ENCODE peak calls at places on chromosomes 3 and 15, in eight cellular contexts. A, F, G, Y, O, E, N and R are unnamed samples.

GRCh38 chr3:50479523-50479922 is 23.9 kb downstream of the CACNA2D2 start:
- DNase-seq in F (no peak), O (no peak), Y (no peak), G (no peak), N (no peak), A (no peak), E (no peak), R (no peak)

GRCh38 chr3:113712129-113712528 is 15.7 kb upstream of the USF3 start:
- DNase-seq in A (no peak), F (no peak), G (no peak), E (no peak), O (peak; percentile 10), Y (no peak), N (peak; percentile 49), R (no peak)

GRCh38 chr15:56243117-56243773 is 434 bp downstream of the RFX7 start:
- DNase-seq in G (peak; percentile 77), F (peak; percentile 44), N (peak; percentile 26), O (peak; percentile 18), A (no peak), E (peak; percentile 73), Y (peak; percentile 46), R (peak; percentile 67)

GRCh38 chr3:8560608-8561007 is 59.0 kb downstream of the LMCD1 start:
- DNase-seq in G (no peak), N (peak; percentile 94), Y (peak; percentile 36), O (peak; percentile 99), F (no peak), A (no peak), E (no peak), R (no peak)

GRCh38 chr3:134029734-134030381 is at the start of gene SLCO2A1:
- DNase-seq in N (peak; percentile 11), A (no peak), G (no peak), E (no peak), O (peak; percentile 29), Y (peak; percentile 45), F (peak; percentile 52), R (peak; percentile 63)

GRCh38 chr3:31695280-31696008 is 162.7 kb downstream of the STT3B start:
- DNase-seq in G (peak; percentile 33), E (peak; percentile 41), F (peak; percentile 47), Y (no peak), N (no peak), O (no peak), A (no peak), R (no peak)

GRCh38 chr3:94083261-94083660 is 20.4 kb downstream of the NSUN3 start:
- DNase-seq in F (no peak), N (no peak), G (no peak), E (no peak), Y (no peak), O (no peak), A (no peak), R (no peak)

GRCh38 chr3:58497074-58497473 is 5.2 kb downstream of the KCTD6 start:
- DNase-seq in A (no peak), Y (no peak), F (no peak), E (no peak), G (peak; percentile 54), N (no peak), O (peak; percentile 34), R (no peak)

GRCh38 chr3:135650309-135650708 is 315.2 kb upstream of the PPP2R3A start:
- DNase-seq in O (no peak), Y (no peak), N (no peak), E (no peak), G (no peak), A (no peak), F (no peak), R (no peak)

GRCh38 chr15:61038387-61038786 is 190.7 kb downstream of the RORA start:
- DNase-seq in N (peak; percentile 44), O (no peak), G (no peak), E (no peak), A (no peak), F (no peak), Y (no peak), R (no peak)

GRCh38 chr3:27483117-27484001 is 825 bp downstream of the SLC4A7 start:
- DNase-seq in N (peak; percentile 81), G (peak; percentile 65), A (peak; percentile 43), F (peak; percentile 40), E (peak; percentile 56), Y (peak; percentile 71), O (peak; percentile 86), R (peak; percentile 73)

DNA sequence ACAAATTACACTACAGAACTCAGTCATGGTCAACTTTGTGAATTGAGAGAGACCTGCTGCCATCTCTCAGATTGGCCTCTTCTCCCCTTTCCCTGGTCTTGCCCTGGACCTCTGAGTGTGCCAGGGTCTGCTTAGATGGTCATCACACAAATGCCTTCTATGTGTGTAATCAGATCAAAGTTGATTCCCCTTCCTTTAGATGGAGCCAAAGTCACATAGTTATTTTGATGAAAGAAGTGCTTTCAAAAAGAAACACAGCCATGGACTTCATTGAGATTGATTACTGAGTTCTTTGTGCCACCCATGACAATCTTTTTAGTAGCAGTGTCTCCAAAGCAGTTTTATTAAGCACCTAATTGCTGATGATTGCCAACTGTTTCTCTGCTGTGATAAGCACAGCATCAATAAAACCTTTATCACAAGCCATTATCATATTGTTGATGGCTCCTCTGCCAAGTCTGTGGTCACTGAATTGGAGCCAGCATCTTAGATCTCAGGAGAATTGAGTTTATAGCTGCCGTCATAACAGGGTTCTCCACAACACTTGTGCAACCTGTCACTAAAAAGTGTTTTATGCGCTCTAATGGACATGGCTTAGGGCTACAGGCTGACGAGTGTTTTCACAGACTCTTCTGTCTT is 149.7 kb upstream of the NUDT16 start:
- DNase-seq in O (peak; percentile 26), F (no peak), A (no peak), Y (no peak), N (no peak), G (no peak), E (no peak), R (no peak)
- TF ChIP-seq CTCF in O (no peak), F (no peak), A (no peak), Y (no peak), N (no peak), G (peak; percentile 24), E (no peak), R (no peak)

GRCh38 chr3:124277516-124277890 is 285.6 kb upstream of the ROPN1 start:
- DNase-seq in N (peak; percentile 22), F (no peak), O (peak; percentile 73), Y (peak; percentile 59), E (no peak), A (no peak), G (no peak), R (no peak)
- TF ChIP-seq CTCF in N (no peak), F (no peak), O (peak; percentile 3), Y (no peak), E (no peak), A (no peak), G (no peak), R (no peak)

GRCh38 chr3:123307064-123307463 is 105.3 kb downstream of the SEC22A start:
- DNase-seq in Y (no peak), N (no peak), F (no peak), G (no peak), E (no peak), O (no peak), A (no peak), R (no peak)
- TF ChIP-seq CTCF in Y (no peak), N (no peak), F (no peak), G (no peak), E (no peak), O (no peak), A (no peak), R (no peak)

DNA sequence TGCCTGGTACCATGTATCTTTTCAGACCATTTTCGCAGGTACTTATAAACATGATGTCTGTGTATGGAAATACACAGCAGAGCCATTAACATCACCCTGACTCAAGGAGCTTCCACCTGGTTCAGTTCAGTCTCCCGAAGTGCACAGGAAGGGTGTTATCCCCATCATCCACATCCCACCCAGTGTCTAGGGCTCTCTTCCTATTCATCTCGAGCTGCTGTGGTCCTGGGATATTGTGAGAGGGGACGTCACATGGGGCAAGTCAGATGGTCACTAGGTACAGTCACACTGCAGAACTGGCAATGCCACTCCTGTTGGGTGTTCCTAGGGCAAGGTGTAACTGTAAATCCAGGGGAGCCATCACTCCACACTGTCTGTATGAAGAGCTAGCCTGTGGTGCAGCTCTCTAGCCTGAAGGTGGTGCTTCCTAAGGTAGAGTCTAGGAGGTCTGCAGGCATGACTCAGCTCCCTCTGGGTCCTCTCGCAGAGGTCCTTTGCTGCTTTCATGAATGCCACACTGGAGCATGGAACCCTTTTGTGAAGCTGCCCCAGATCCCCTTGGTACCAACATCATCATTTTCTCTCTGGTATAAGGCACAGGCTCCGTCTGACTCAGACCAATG is 13.9 kb downstream of the ISLR2 start:
- DNase-seq in Y (no peak), N (no peak), O (no peak), F (no peak), E (no peak), A (no peak), G (no peak), R (no peak)
- TF ChIP-seq CTCF in Y (no peak), N (no peak), O (no peak), F (no peak), E (no peak), A (no peak), G (no peak), R (no peak)

DNA sequence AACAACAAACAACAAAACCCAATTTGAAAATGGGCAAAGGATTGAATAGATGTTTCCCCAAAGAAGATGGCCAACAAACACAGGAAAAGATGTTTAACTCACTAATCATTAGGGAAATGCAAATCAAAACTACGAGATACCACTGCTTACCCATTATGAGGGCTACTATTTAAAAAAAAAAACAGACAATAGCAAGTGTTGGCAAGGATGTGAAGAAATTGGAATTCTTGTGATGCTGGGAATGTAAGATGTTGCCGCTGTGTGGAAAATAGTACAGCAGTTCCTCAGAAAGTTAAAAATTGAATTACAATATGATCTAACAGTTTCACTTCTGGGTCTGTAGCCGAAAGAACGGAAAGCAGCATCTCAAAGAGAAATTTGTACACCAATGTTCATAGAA is 122.0 kb downstream of the CHSY1 start:
- DNase-seq in E (no peak), Y (no peak), N (no peak), O (no peak), F (no peak), G (no peak), A (no peak), R (no peak)
- TF ChIP-seq CTCF in E (no peak), Y (no peak), N (no peak), O (no peak), F (no peak), G (no peak), A (no peak), R (no peak)